ENCODE peak calls at places on chromosomes 13 and 19, in seven cellular contexts. W, Y, M, R, N, G and C are unnamed samples. For H3K36me3, the result is how much of the 10 kb centered on the place peaks cover.

GRCh38 chr19:310781-311496 is 19.7 kb upstream of the PLPP2 start:
- DNase-seq in W (no peak), N (no peak), G (peak), Y (no peak), R (no peak), M (no peak), C (no peak)

GRCh38 chr13:40673414-40673813 is 7.0 kb upstream of the FOXO1 start:
- DNase-seq in W (no peak), G (no peak), R (no peak), Y (no peak), M (no peak), N (no peak), C (no peak)

GRCh38 chr13:27170521-27171243 is 929 bp downstream of the USP12 start:
- DNase-seq in W (peak), N (peak), G (no peak), Y (peak), M (no peak), R (peak), C (no peak)

GRCh38 chr13:67623630-67624029 is 393.5 kb upstream of the PCDH9 start:
- DNase-seq in Y (no peak), M (no peak), W (no peak), G (no peak), R (no peak), N (no peak), C (no peak)

GRCh38 chr13:76921516-76921915 is 26.8 kb upstream of the ACOD1 start:
- DNase-seq in W (no peak), Y (no peak), R (no peak), N (peak), M (no peak), G (no peak), C (no peak)

GRCh38 chr13:36814465-36814864 is 4.6 kb upstream of the RFXAP start:
- DNase-seq in Y (no peak), W (no peak), G (no peak), N (peak), R (no peak), M (no peak), C (no peak)

GRCh38 chr13:28161370-28161769 is 23.0 kb downstream of the PAN3 start:
- DNase-seq in G (no peak), W (no peak), M (no peak), N (peak), Y (no peak), R (no peak), C (no peak)

GRCh38 chr13:22592515-22592914 is 588.3 kb upstream of the SGCG start:
- DNase-seq in R (no peak), M (no peak), W (no peak), Y (no peak), N (no peak), G (no peak), C (no peak)

GRCh38 chr19:51501594-51502263 is at the start of gene SIGLEC12:
- DNase-seq in N (no peak), Y (peak), W (no peak), M (no peak), G (no peak), R (no peak), C (no peak)

DNA sequence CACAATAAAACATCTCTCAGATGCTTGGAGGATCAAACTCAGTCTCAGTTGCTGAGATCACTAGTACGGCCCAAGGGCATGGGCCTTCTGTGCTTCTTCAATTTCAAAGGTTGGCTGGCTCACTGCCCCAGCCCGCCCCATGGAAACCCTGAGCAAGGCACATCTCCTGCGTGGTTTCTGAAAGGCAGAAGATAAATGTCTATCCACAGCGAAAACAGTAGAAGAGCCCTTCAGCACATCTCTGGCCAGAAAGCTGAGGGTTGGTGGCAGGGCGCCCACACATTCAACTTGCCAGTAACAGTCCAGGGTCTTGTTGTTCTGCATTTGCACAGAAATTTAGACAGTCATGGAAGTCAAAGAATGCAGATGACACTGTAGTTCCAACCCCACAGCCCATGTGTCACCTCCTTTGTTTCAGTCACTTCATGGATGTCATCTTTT is 24.0 kb upstream of the KATNAL1 start:
- DNase-seq in W (peak), R (peak), M (no peak), Y (peak), N (no peak), G (no peak), C (no peak)
- H3K27ac ChIP-seq in W (peak), R (peak), M (no peak), Y (no peak), N (no peak), G (no peak), C (no peak)

DNA sequence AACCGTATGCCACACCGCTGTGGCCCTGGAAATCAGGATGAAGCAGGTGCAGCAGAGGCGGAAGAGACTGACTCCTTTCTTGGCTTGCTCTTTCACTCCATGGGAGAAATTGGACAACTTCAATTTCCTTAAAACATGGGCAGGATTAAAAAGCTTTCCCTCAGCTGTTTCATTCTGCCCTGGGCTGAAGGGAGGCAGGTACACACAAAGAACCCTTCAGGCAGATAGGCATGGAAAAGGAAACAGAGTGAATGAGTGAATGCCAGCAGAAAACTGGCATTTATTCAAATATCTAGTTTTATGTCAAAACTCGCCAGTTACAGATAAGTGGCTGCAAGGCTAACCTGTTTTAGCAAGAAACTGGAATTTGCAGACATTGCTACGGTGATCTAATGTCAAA is 71.0 kb upstream of the SLC15A1 start:
- DNase-seq in G (no peak), M (no peak), R (no peak), N (no peak), W (no peak), Y (no peak), C (no peak)
- H3K36me3 ChIP-seq in G (under half), M (under half), R (under half), N (under half), W (under half), Y (under half), C (under half)

GRCh38 chr13:52053460-52053859 is 29.0 kb downstream of the UTP14C start:
- DNase-seq in N (no peak), G (peak), Y (no peak), M (no peak), W (no peak), R (no peak), C (no peak)
- H3K27ac ChIP-seq in N (no peak), G (no peak), Y (no peak), M (no peak), W (no peak), R (no peak), C (no peak)

DNA sequence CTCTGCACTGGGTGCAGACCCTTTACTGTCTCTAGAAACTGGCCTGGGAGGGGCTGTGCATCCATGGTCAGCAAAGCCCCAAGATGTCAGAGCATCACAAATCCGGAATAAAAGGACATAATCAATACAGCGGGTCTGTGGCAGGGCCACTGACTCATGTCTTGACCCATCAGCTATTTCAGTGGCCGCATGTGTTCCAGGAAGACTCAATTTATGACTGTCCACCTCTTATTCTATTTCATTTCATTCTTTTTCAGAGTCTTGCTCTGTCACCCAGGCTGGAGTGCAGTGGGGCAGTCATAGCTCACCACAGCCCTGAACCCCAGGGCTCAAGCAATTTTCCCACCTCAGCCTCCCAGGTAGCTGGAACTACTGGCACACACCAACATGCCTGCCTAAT is 53.2 kb downstream of the PEX11G start:
- DNase-seq in Y (no peak), R (no peak), M (no peak), N (no peak), G (no peak), W (no peak), C (no peak)
- H3K36me3 ChIP-seq in Y (under half), R (under half), M (under half), N (under half), G (under half), W (under half), C (under half)

GRCh38 chr13:42533336-42533591 is 40.7 kb upstream of the TNFSF11 start:
- DNase-seq in N (no peak), G (no peak), W (no peak), M (no peak), Y (no peak), R (no peak), C (no peak)
- H3K27ac ChIP-seq in N (no peak), G (no peak), W (no peak), M (no peak), Y (no peak), R (no peak), C (no peak)

GRCh38 chr13:110978390-110978789 is 63.5 kb upstream of the ANKRD10 start:
- DNase-seq in N (peak), R (no peak), W (no peak), M (no peak), Y (no peak), G (no peak), C (no peak)
- H3K36me3 ChIP-seq in N (under half), R (under half), W (under half), M (under half), Y (under half), G (under half), C (under half)

GRCh38 chr19:13209797-13210775 is 59.9 kb downstream of the IER2 start:
- DNase-seq in G (no peak), W (no peak), N (no peak), R (no peak), M (no peak), Y (no peak), C (no peak)

GRCh38 chr19:13208964-13209796 is 59.0 kb downstream of the IER2 start:
- DNase-seq in M (no peak), Y (no peak), G (no peak), W (no peak), N (no peak), R (no peak), C (no peak)

GRCh38 chr19:13206581-13206980 is 56.4 kb downstream of the IER2 start:
- DNase-seq in N (no peak), R (no peak), W (no peak), M (no peak), G (no peak), Y (no peak), C (no peak)

GRCh38 chr19:13207237-13208130 is 57.3 kb downstream of the IER2 start:
- DNase-seq in R (peak), Y (peak), W (peak), M (no peak), G (no peak), N (peak), C (no peak)

DNA sequence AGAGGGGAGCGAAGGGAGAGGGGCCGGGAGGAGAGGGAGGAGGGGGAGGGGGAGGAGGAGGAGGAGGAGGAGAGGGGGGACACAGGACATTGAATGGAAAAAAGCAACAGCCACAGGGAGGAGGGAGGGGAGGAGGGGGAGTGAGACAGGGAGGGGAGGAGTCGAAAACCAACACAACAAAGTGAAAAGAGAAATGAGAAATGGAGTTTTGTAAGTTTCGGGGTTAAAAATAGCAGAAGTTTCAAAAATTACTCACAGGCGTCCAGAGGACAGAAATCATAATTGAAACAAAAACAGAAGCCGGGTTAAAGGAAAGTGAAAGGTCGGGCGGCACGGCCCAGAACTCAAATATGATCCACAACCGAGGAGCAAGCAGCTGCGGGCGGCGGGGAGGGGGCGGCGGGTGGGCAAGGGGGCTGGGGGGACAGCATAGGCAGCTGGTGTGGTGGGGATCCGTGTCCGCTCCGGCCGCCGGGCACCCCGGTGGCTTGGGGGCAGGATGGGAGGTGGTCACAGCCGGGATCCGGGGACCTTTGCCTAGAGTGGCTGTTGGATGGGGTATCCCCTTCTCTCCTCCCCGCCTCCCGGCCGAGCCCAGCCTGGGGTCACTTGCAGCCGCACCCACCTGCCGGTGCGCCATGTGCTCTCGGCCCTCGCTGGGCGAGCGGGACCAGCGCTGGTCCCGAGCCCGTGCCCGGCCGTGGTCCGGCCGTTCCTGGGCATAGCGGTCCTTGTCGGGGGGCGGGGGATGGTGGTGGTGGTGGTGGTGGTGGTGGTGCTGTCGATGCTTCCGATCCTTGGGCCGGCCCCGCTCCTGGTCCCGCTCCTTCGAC is 58.1 kb downstream of the IER2 start:
- DNase-seq in R (peak), N (peak), M (no peak), G (no peak), W (peak), Y (peak), C (no peak)
- H3K27ac ChIP-seq in R (no peak), N (no peak), M (no peak), G (no peak), W (peak), Y (peak), C (peak)

GRCh38 chr19:46390121-46390858 is 23.1 kb downstream of the CCDC8 start:
- DNase-seq in R (peak), W (no peak), G (peak), M (no peak), N (no peak), Y (no peak), C (no peak)
- H3K36me3 ChIP-seq in R (under half), W (under half), G (under half), M (under half), N (under half), Y (half or more), C (half or more)

DNA sequence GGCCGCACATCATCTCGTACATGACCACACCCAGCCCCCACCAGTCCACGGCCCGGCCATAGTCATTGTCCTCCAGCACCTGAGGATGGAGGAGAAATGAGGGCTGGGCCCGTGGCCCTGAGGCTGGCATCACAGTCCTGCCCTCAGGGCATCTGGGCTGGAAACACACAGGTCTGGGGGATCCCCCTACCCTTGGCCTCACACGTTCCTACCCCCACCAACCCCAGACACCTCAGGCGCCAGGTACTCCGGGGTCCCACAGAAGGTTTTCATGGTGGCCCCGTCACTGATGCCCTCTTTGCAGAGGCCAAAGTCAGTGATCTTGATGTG is 9.5 kb upstream of the CCNP start:
- DNase-seq in W (no peak), Y (no peak), G (no peak), R (no peak), M (no peak), N (no peak), C (no peak)
- H3K27ac ChIP-seq in W (no peak), Y (no peak), G (no peak), R (no peak), M (no peak), N (no peak), C (no peak)